ENCODE peak calls at places on chromosomes 13 and 19, in eight cellular contexts. W is stimulated activated CD8-positive, alpha-beta memory T cell treated with anti-CD3 and anti-CD28 coated beads, Interleukin-7, amount 100 ng/mL, for 24 hours; B is amniotic epithelial cell; L is Caki2; N is ovary; K is effector CD4-positive, alpha-beta T cell; I is neural crest cell; S is myocyte. H is an unnamed sample.
A peak's percentile ranks its signal among the peaks of the same experiment; 100 is the strongest.

GRCh38 chr19:30302076-30302475 is 70.1 kb upstream of the ZNF536 start:
- DNase-seq in W (no peak), B (no peak), L (no peak), N (no peak), K (no peak), I (no peak), S (no peak), H (no peak)

GRCh38 chr19:42203700-42204099 is 13.8 kb downstream of the DEDD2 start:
- DNase-seq in W (no peak), B (no peak), L (peak; percentile 65), N (no peak), K (no peak), I (no peak), S (no peak), H (no peak)

GRCh38 chr13:71577127-71577526 is 289.9 kb downstream of the DACH1 start:
- DNase-seq in W (no peak), B (peak; percentile 76), L (peak; percentile 13), N (no peak), K (no peak), I (no peak), S (no peak), H (no peak)

GRCh38 chr13:77981191-77981925 is 62.7 kb upstream of the EDNRB start:
- DNase-seq in W (no peak), B (peak; percentile 43), L (no peak), N (no peak), K (no peak), I (no peak), S (peak; percentile 31), H (no peak)

GRCh38 chr13:111122056-111122455 is 6.9 kb downstream of the ARHGEF7 start:
- DNase-seq in W (no peak), B (no peak), L (no peak), N (no peak), K (no peak), I (no peak), S (peak; percentile 94), H (no peak)

GRCh38 chr19:13006431-13007281 is 11.4 kb downstream of the NFIX start:
- DNase-seq in W (no peak), B (no peak), L (no peak), N (peak; percentile 74), K (no peak), I (no peak), S (peak; percentile 72), H (no peak)

GRCh38 chr13:23987331-23987730 is 90.0 kb upstream of the C1QTNF9B start:
- DNase-seq in W (no peak), B (peak; percentile 81), L (no peak), N (no peak), K (no peak), I (no peak), S (no peak), H (no peak)

GRCh38 chr13:54775501-54776191 is 1747.0 kb downstream of the OLFM4 start:
- DNase-seq in W (no peak), B (no peak), L (no peak), N (no peak), K (no peak), I (no peak), S (no peak), H (no peak)

GRCh38 chr19:51107406-51108065 is 673 bp downstream of the CTU1 start:
- DNase-seq in W (no peak), B (no peak), L (no peak), N (no peak), K (no peak), I (no peak), S (no peak), H (no peak)

H was measured in naive thymus-derived CD8-positive, alpha-beta T cell.